ENCODE peak calls at places on chromosomes 3 and 15, in eight cellular contexts. T is pancreas, S is dorsolateral prefrontal cortex, V is PC-3, Z is A549, A is mucosa of descending colon, P is tibial nerve, M is AG10803. H is an unnamed sample.

GRCh38 chr3:5095879-5096278 is 26.2 kb upstream of the ARL8B start:
- DNase-seq in T (no peak), S (no peak), V (no peak), Z (no peak), A (no peak), P (no peak), M (no peak), H (peak)

GRCh38 chr3:194009892-194010533 is 125.9 kb upstream of the HES1 start:
- DNase-seq in T (no peak), S (no peak), V (no peak), Z (no peak), A (no peak), P (no peak), M (no peak), H (no peak)

GRCh38 chr15:43376017-43376705 is 5.3 kb downstream of the TUBGCP4 start:
- DNase-seq in T (no peak), S (no peak), V (peak), Z (peak), A (peak), P (no peak), M (peak), H (no peak)

GRCh38 chr3:48285675-48286074 is 44.8 kb downstream of the ZNF589 start:
- DNase-seq in T (no peak), S (no peak), V (peak), Z (no peak), A (no peak), P (no peak), M (no peak), H (no peak)

GRCh38 chr3:45762647-45763330 is 33.5 kb downstream of the SLC6A20 start:
- DNase-seq in T (no peak), S (no peak), V (peak), Z (no peak), A (no peak), P (no peak), M (no peak), H (no peak)

GRCh38 chr3:78148986-78149717 is 1109.3 kb downstream of the ROBO2 start:
- DNase-seq in T (no peak), S (no peak), V (peak), Z (no peak), A (no peak), P (no peak), M (no peak), H (no peak)

GRCh38 chr15:31327674-31328424 is 1.2 kb downstream of the KLF13 start:
- DNase-seq in T (peak), S (peak), V (peak), Z (peak), A (peak), P (no peak), M (peak), H (peak)

GRCh38 chr3:123025642-123026521 is 1.7 kb downstream of the SEMA5B start:
- DNase-seq in T (peak), S (peak), V (no peak), Z (no peak), A (no peak), P (no peak), M (no peak), H (no peak)

GRCh38 chr15:77808077-77808476 is 175.4 kb upstream of the LINGO1 start:
- DNase-seq in T (no peak), S (peak), V (no peak), Z (no peak), A (no peak), P (no peak), M (no peak), H (no peak)

GRCh38 chr3:48236531-48236930 is 4.4 kb upstream of the ZNF589 start:
- DNase-seq in T (peak), S (no peak), V (no peak), Z (no peak), A (no peak), P (no peak), M (no peak), H (no peak)

GRCh38 chr3:42654331-42655201 is 1.1 kb downstream of the ZBTB47 start:
- DNase-seq in T (peak), S (peak), V (peak), Z (no peak), A (peak), P (no peak), M (peak), H (peak)

GRCh38 chr3:94525039-94525438 is 462.2 kb downstream of the NSUN3 start:
- DNase-seq in T (no peak), S (no peak), V (peak), Z (no peak), A (no peak), P (no peak), M (no peak), H (peak)

GRCh38 chr3:132448211-132448961 is 31.1 kb downstream of the DNAJC13 start:
- DNase-seq in T (peak), S (no peak), V (no peak), Z (no peak), A (peak), P (peak), M (peak), H (peak)

GRCh38 chr15:77064539-77065308 is 6.2 kb downstream of the TSPAN3 start:
- DNase-seq in T (no peak), S (no peak), V (peak), Z (no peak), A (no peak), P (no peak), M (no peak), H (peak)

GRCh38 chr3:128489860-128490649 is 2.9 kb downstream of the GATA2 start:
- DNase-seq in T (peak), S (peak), V (peak), Z (no peak), A (no peak), P (no peak), M (no peak), H (peak)

GRCh38 chr3:127538569-127538968 is 52.0 kb downstream of the TPRA1 start:
- DNase-seq in T (no peak), S (no peak), V (no peak), Z (no peak), A (no peak), P (no peak), M (no peak), H (no peak)

GRCh38 chr3:73681610-73682009 is 56.9 kb upstream of the PDZRN3 start:
- DNase-seq in T (no peak), S (no peak), V (no peak), Z (no peak), A (no peak), P (no peak), M (peak), H (peak)

GRCh38 chr3:105343991-105344390 is 22.7 kb upstream of the ALCAM start:
- DNase-seq in T (no peak), S (no peak), V (no peak), Z (no peak), A (no peak), P (no peak), M (no peak), H (no peak)

GRCh38 chr3:102687851-102688555 is 253.2 kb downstream of the ZPLD1 start:
- DNase-seq in T (no peak), S (no peak), V (no peak), Z (no peak), A (no peak), P (no peak), M (no peak), H (no peak)

GRCh38 chr3:179958759-179959158 is 78.0 kb downstream of the PEX5L start:
- DNase-seq in T (no peak), S (no peak), V (no peak), Z (no peak), A (no peak), P (no peak), M (no peak), H (no peak)

GRCh38 chr15:81333363-81333762 is 9.4 kb upstream of the STARD5 start:
- DNase-seq in T (no peak), S (no peak), V (no peak), Z (no peak), A (no peak), P (no peak), M (no peak), H (no peak)

DNA sequence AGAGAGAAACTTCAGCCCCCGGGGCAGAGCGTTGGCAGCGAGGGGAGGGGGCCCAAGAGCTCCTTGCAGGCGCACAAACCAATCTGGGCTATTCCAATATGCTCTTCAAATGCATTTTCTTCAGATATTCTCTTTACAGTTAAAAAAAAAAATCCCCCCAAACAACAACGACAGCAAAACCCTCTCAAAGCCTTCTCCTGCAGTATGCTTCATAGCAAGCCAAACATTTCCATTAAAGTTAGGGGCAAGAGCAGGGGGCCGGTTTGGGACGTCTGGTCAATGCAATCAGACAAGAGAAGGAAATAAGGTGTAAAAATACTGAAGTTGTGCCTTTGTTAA is 237 bp upstream of the CTXND1 start:
- DNase-seq in T (no peak), S (no peak), V (no peak), Z (no peak), A (no peak), P (no peak), M (no peak), H (no peak)
- H3K4me3 ChIP-seq in T (peak), S (peak), V (no peak), Z (peak), A (no peak), P (peak), M (no peak), H (no peak)

GRCh38 chr3:32105291-32106131 is 909 bp upstream of the GPD1L start:
- DNase-seq in T (no peak), S (no peak), V (peak), Z (peak), A (peak), P (no peak), M (peak), H (peak)
- H3K4me3 ChIP-seq in T (no peak), S (peak), V (no peak), Z (peak), A (no peak), P (peak), M (peak), H (peak)

DNA sequence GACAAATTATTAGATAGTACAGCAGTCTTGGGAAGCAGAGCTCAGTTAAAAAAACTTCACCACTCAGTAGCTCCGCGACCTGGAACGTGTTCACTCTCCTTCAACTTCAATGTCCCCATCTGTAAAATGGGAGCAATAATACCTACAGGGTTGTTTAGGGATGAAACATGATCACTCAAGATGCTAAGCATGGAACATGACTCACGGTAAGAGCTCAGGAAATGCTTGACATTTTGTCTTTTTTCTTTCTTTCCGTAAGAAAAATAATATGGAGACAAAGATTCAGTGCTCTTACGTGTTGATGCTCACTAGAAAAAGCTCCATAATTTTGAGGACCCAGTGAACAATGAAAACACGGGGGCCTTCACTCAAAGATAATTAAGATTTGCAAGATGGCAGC is 606.7 kb upstream of the MDFIC2 start:
- DNase-seq in T (no peak), S (no peak), V (no peak), Z (no peak), A (no peak), P (no peak), M (no peak), H (no peak)
- H3K4me3 ChIP-seq in T (no peak), S (no peak), V (no peak), Z (no peak), A (no peak), P (no peak), M (no peak), H (no peak)

GRCh38 chr3:32780071-32780734 is 37.6 kb upstream of the TRIM71 start:
- DNase-seq in T (no peak), S (no peak), V (no peak), Z (no peak), A (no peak), P (no peak), M (no peak), H (no peak)
- H3K4me3 ChIP-seq in T (no peak), S (peak), V (peak), Z (peak), A (no peak), P (peak), M (peak), H (no peak)

DNA sequence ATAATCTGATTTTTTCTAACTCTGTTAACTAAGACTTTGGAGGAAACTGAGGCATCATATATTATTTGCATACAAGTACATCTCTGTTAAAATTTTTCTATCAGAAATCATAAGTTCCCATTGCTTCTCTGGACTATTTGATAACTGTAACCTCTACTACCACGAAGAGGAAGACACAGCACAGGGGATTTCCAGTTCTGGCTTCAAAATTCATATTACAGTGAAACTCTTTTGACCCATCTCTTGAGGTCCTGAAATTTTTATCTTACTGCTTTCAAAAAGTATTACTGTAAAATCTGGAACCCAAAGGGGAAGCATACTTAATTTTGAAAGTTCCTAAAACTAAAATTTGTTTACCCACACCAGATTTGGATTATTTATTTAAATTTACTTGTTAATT is 4.2 kb downstream of the PLSCR1 start:
- DNase-seq in T (no peak), S (no peak), V (no peak), Z (no peak), A (no peak), P (no peak), M (no peak), H (no peak)
- H3K4me3 ChIP-seq in T (no peak), S (no peak), V (no peak), Z (no peak), A (no peak), P (no peak), M (no peak), H (no peak)

GRCh38 chr3:186281172-186281571 is 80.9 kb downstream of the DGKG start:
- DNase-seq in T (no peak), S (no peak), V (peak), Z (no peak), A (no peak), P (no peak), M (peak), H (peak)
- H3K4me3 ChIP-seq in T (no peak), S (no peak), V (no peak), Z (no peak), A (no peak), P (no peak), M (no peak), H (no peak)

DNA sequence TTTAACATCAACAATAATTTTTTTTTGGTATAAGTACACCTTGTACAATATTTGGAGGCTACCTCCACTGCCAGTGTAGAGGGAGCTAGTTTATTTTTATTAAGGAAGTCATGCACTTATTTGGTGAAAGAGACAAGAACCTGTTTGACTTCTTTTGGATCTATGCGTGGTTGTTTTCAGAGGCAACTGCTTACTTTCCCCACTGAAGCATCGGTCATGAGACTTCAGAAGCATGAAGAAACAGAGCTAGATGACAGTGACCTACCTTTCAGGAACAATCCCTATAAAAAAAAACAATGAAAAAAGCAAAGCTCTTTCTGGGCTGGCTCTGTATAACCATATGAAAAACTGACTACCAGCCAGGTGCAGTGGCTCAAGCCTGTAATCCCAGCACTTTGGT is 20.0 kb upstream of the ZNF148 start:
- DNase-seq in T (no peak), S (no peak), V (peak), Z (no peak), A (no peak), P (no peak), M (no peak), H (no peak)
- H3K4me3 ChIP-seq in T (no peak), S (no peak), V (no peak), Z (no peak), A (no peak), P (no peak), M (no peak), H (no peak)

GRCh38 chr3:186976802-186977201 is 46.5 kb downstream of the ST6GAL1 start:
- DNase-seq in T (no peak), S (no peak), V (no peak), Z (no peak), A (no peak), P (no peak), M (no peak), H (no peak)

GRCh38 chr3:186971578-186971977 is 41.3 kb downstream of the ST6GAL1 start:
- DNase-seq in T (no peak), S (no peak), V (peak), Z (no peak), A (no peak), P (no peak), M (no peak), H (peak)

GRCh38 chr3:186974824-186975281 is 44.5 kb downstream of the ST6GAL1 start:
- DNase-seq in T (no peak), S (no peak), V (no peak), Z (no peak), A (no peak), P (no peak), M (no peak), H (no peak)

GRCh38 chr3:186975726-186976125 is 45.4 kb downstream of the ST6GAL1 start:
- DNase-seq in T (no peak), S (no peak), V (no peak), Z (no peak), A (no peak), P (no peak), M (no peak), H (no peak)

GRCh38 chr3:186973702-186974101 is 43.4 kb downstream of the ST6GAL1 start:
- DNase-seq in T (no peak), S (no peak), V (no peak), Z (no peak), A (no peak), P (no peak), M (no peak), H (no peak)
- H3K4me3 ChIP-seq in T (no peak), S (no peak), V (no peak), Z (no peak), A (no peak), P (no peak), M (no peak), H (no peak)

GRCh38 chr3:51672083-51672475 is 1.0 kb downstream of the TEX264 start:
- DNase-seq in T (no peak), S (no peak), V (no peak), Z (no peak), A (no peak), P (no peak), M (no peak), H (no peak)
- H3K4me3 ChIP-seq in T (peak), S (peak), V (peak), Z (peak), A (peak), P (peak), M (peak), H (peak)